ENCODE peak calls at places on chromosomes 1 and 21, in six cellular contexts. H is transverse colon; Q is GM06990; N is CD8-positive, alpha-beta T cell; F is left lung; X is NB4. S is an unnamed sample.

GRCh38 chr1:89799495-89799894 is 21.3 kb upstream of the LRRC8D start:
- DNase-seq in F (no peak), N (no peak), H (no peak), Q (no peak), X (peak), S (no peak)

GRCh38 chr21:45898781-45899180 is 82.8 kb upstream of the COL6A1 start:
- DNase-seq in N (no peak), H (no peak), X (no peak), F (no peak), Q (no peak), S (no peak)

GRCh38 chr1:91400133-91400725 is 4.4 kb downstream of the HFM1 start:
- DNase-seq in N (no peak), F (no peak), H (no peak), Q (no peak), X (no peak), S (no peak)

GRCh38 chr21:19120591-19120990 is 717.0 kb upstream of the TMPRSS15 start:
- DNase-seq in N (no peak), Q (no peak), F (no peak), H (no peak), X (no peak), S (no peak)

GRCh38 chr1:245537992-245538391 is 383.2 kb downstream of the KIF26B start:
- DNase-seq in X (no peak), F (no peak), H (no peak), N (no peak), Q (no peak), S (peak)

GRCh38 chr1:4655674-4656532 is 1.5 kb downstream of the AJAP1 start:
- DNase-seq in X (peak), F (no peak), H (peak), N (no peak), Q (no peak), S (no peak)

GRCh38 chr21:8997011-8997440 is 1524.4 kb upstream of the TPTE start:
- DNase-seq in F (no peak), X (no peak), Q (no peak), H (no peak), N (no peak), S (no peak)

GRCh38 chr1:41752514-41753170 is 166.1 kb downstream of the HIVEP3 start:
- DNase-seq in X (no peak), F (no peak), Q (no peak), H (no peak), N (no peak), S (no peak)

GRCh38 chr1:227466039-227466645 is 97.2 kb upstream of the ZNF678 start:
- DNase-seq in Q (no peak), N (no peak), H (no peak), F (no peak), X (no peak), S (no peak)

GRCh38 chr21:33299181-33299752 is 25.5 kb upstream of the IFNAR1 start:
- DNase-seq in F (no peak), H (peak), Q (peak), X (peak), N (no peak), S (no peak)

GRCh38 chr1:23122023-23122738 is 46.5 kb downstream of the LUZP1 start:
- DNase-seq in H (peak), Q (no peak), X (peak), F (peak), N (no peak), S (no peak)

GRCh38 chr1:53516181-53516580 is 57.0 kb downstream of the DMRTB1 start:
- DNase-seq in H (no peak), X (no peak), F (no peak), Q (no peak), N (no peak), S (no peak)

GRCh38 chr1:90000934-90001676 is 6.2 kb downstream of the ZNF326 start:
- DNase-seq in H (no peak), N (no peak), F (no peak), Q (no peak), X (peak), S (no peak)

GRCh38 chr1:245673920-245674414 is 519.2 kb downstream of the KIF26B start:
- DNase-seq in X (peak), H (no peak), F (no peak), N (no peak), Q (peak), S (no peak)

GRCh38 chr1:36366091-36366661 is 19.5 kb downstream of the STK40 start:
- DNase-seq in Q (no peak), N (peak), F (peak), X (no peak), H (no peak), S (no peak)

GRCh38 chr1:203342192-203342940 is 8.6 kb downstream of the FMOD start:
- DNase-seq in N (no peak), X (peak), Q (no peak), F (no peak), H (peak), S (no peak)

GRCh38 chr1:237873487-237873927 is 17.2 kb downstream of the ZP4 start:
- DNase-seq in N (no peak), X (peak), Q (no peak), H (no peak), F (no peak), S (no peak)

GRCh38 chr21:21807598-21807903 is 809.3 kb downstream of the NCAM2 start:
- DNase-seq in N (no peak), Q (no peak), H (no peak), X (no peak), F (no peak), S (no peak)

GRCh38 chr1:16418823-16419425 is 18.3 kb downstream of the SPATA21 start:
- DNase-seq in N (no peak), X (no peak), H (no peak), F (no peak), Q (no peak), S (no peak)

GRCh38 chr1:223714849-223715709 is 2.7 kb downstream of the CAPN2 start:
- DNase-seq in Q (no peak), H (peak), F (peak), X (peak), N (no peak), S (no peak)

GRCh38 chr1:224631471-224632105 is 15.5 kb downstream of the CNIH3 start:
- DNase-seq in N (no peak), X (no peak), H (no peak), F (no peak), Q (no peak), S (no peak)

GRCh38 chr1:206923961-206924548 is 2.3 kb upstream of the FCMR start:
- DNase-seq in H (no peak), F (no peak), Q (no peak), X (no peak), N (no peak), S (no peak)

GRCh38 chr1:156839426-156840109 is 19.3 kb downstream of the INSRR start:
- DNase-seq in H (no peak), Q (no peak), N (no peak), X (no peak), F (no peak), S (no peak)

GRCh38 chr1:58997637-58998036 is 213.8 kb upstream of the JUN start:
- DNase-seq in N (no peak), H (no peak), Q (no peak), X (no peak), F (no peak), S (no peak)

GRCh38 chr1:19488136-19488535 is 2.8 kb upstream of the CAPZB start:
- DNase-seq in H (no peak), N (no peak), F (no peak), X (peak), Q (no peak), S (no peak)

GRCh38 chr21:37758997-37759396 is 157.3 kb downstream of the KCNJ6 start:
- DNase-seq in F (peak), N (no peak), X (peak), H (peak), Q (no peak), S (peak)

GRCh38 chr1:181113061-181113695 is 24.7 kb downstream of the IER5 start:
- DNase-seq in H (no peak), N (no peak), Q (no peak), F (no peak), X (no peak), S (no peak)

GRCh38 chr1:54745274-54745673 is 19.0 kb downstream of the PARS2 start:
- DNase-seq in F (no peak), H (no peak), Q (no peak), N (no peak), X (no peak), S (no peak)

GRCh38 chr1:180271640-180272255 is 41.7 kb downstream of the LHX4 start:
- DNase-seq in H (no peak), F (no peak), Q (no peak), N (no peak), X (no peak), S (peak)

GRCh38 chr1:78005755-78006154 is 1.0 kb downstream of the DNAJB4 start:
- DNase-seq in H (peak), X (peak), Q (no peak), N (no peak), F (no peak), S (no peak)

GRCh38 chr21:25518491-25518911 is 88.8 kb downstream of the MRPL39 start:
- DNase-seq in H (no peak), F (no peak), N (no peak), Q (no peak), X (peak), S (no peak)

GRCh38 chr1:230822092-230822581 is 46.2 kb downstream of the C1orf198 start:
- DNase-seq in F (no peak), N (no peak), H (no peak), Q (no peak), X (no peak), S (peak)

GRCh38 chr1:112906155-112906698 is 49.8 kb downstream of the SLC16A1 start:
- DNase-seq in H (no peak), X (no peak), Q (no peak), F (no peak), N (no peak), S (no peak)
- TF ChIP-seq CTCF in H (no peak), X (no peak), Q (no peak), F (no peak), N (no peak), S (no peak)

GRCh38 chr1:21472861-21473260 is 32.9 kb downstream of the NBPF3 start:
- DNase-seq in F (no peak), N (no peak), X (no peak), H (no peak), Q (no peak), S (no peak)

GRCh38 chr1:21468597-21468996 is 28.7 kb downstream of the NBPF3 start:
- DNase-seq in N (no peak), H (no peak), F (no peak), X (peak), Q (no peak), S (no peak)
- TF ChIP-seq CTCF in N (peak), H (no peak), F (no peak), X (peak), Q (peak), S (peak)

GRCh38 chr1:201882665-201883132 is 6.0 kb upstream of the SHISA4 start:
- DNase-seq in N (no peak), Q (peak), H (no peak), X (peak), F (peak), S (no peak)
- TF ChIP-seq CTCF in N (no peak), Q (no peak), H (no peak), X (peak), F (no peak), S (no peak)

DNA sequence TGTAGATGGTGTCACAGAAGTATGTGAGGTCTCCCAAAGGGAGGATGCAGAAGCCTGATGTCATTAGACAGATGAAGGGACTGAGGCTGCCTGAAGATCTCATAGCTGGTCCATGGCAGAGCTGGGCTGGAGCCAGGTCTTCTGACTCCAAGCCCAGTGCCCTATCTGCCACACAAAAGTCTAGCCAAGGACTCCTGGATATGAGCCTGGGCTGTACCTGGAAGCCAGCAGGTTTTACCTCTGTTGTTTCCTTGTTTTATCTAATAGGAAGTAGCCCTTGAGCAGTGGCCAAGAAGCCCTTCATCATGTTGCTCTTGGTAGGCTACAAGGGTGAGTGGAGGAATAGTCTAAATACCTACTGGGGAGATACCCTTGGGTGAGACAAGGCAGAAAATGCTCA is 74.4 kb upstream of the SLC44A3 start:
- DNase-seq in Q (no peak), N (no peak), F (no peak), X (no peak), H (no peak), S (no peak)
- TF ChIP-seq CTCF in Q (no peak), N (no peak), F (no peak), X (no peak), H (no peak), S (no peak)

DNA sequence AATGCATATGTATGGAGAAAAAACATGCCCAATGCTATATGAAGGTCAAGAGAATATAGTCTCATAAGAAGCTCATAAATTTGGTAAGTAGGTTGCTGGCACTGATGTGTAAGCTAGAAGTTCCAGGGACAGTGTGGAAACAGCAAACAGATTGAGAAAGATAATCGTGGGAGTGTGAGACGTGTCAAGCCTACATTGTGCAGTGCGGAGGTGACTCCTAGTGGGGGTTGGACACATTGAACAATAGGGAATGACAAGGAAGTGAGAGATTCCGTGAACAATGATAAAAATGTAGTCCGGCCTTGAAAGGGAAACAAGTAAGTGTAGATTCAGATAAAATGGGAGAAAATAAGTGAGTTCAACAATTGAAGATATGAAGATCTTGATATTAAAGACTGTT is 788.4 kb upstream of the PRMT6 start:
- DNase-seq in Q (no peak), F (no peak), X (peak), H (no peak), N (no peak), S (no peak)
- TF ChIP-seq CTCF in Q (no peak), F (no peak), X (no peak), H (no peak), N (no peak), S (no peak)

GRCh38 chr1:24991242-24992037 is 61.4 kb upstream of the RUNX3 start:
- DNase-seq in F (no peak), H (no peak), Q (no peak), N (no peak), X (no peak), S (no peak)
- TF ChIP-seq CTCF in F (no peak), H (no peak), Q (peak), N (no peak), X (no peak), S (peak)

GRCh38 chr1:116232989-116233514 is 121.9 kb downstream of the MAB21L3 start:
- DNase-seq in X (peak), N (no peak), F (no peak), H (no peak), Q (no peak), S (no peak)
- TF ChIP-seq CTCF in X (no peak), N (peak), F (no peak), H (no peak), Q (peak), S (no peak)

DNA sequence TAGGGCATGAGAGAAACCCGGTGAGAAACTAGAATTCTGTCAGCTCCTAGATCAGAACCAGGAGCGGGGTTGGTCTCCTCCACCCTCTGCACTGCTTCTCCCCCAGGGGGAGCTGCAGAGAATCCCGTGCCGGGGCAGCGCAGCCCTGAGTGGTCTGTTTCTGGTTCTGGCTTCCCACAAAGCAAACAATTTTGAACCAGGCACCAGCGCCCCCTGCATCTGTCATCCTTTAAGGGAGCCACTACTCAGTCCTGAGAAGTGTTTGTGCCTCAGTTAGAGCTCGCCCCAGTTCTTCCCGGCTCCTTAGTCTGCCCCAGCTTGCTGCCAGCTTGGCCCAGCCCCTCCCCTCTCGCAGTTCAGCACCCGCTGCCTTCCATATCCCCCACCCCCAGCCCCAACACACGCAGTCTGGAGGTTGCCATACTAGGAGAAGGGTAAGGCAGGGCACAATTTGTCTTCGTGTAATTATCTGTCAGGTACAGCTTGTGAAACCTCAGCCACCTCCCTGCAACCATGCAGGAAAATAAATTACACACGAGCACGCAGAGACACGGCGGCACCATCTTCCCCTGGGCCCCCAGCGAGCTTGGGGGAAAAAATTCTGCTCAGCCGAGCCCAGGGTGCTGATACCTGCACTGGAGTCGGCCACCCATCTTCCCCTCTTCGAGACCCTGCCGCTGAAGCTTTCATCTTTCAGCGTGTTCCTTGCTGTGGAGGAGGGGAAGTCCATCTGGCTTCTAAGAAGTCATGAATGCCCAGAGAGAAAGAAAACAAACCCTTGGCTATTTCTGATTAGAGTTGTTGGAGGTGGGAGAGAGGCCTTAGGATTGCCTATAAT is 62.6 kb upstream of the CD1D start:
- DNase-seq in F (peak), H (peak), N (peak), Q (no peak), X (peak), S (no peak)
- TF ChIP-seq CTCF in F (no peak), H (peak), N (peak), Q (peak), X (peak), S (peak)

GRCh38 chr21:31119199-31119598 is 80.9 kb upstream of the KRTAP19-8 start:
- DNase-seq in Q (no peak), X (no peak), H (no peak), N (no peak), F (no peak), S (no peak)
- TF ChIP-seq CTCF in Q (no peak), X (no peak), H (no peak), N (no peak), F (no peak), S (no peak)

S was measured in osteocyte.